ENCODE peak calls at places on chromosome 1, in nine cellular contexts. One of them, this sample, is unnamed.

GRCh38 chr1:2983706-2984398 is 37.4 kb upstream of the ACTRT2 start:
- DNase-seq in effector memory CD8-positive, alpha-beta T cell: no peak
- DNase-seq in iris pigment epithelial cell: no peak
- DNase-seq in stimulated activated CD8-positive, alpha-beta memory T cell treated with anti-CD3 and anti-CD28 coated beads, Interleukin-4, amount 100 ng/mL, for 1 hour: no peak
- DNase-seq in AG04449: no peak
- DNase-seq in activated CD4-positive, alpha-beta T cell treated with anti-CD3 and anti-CD28 coated beads, Interleukin-2, amount 50 U/mL, for 48 hours: no peak
- DNase-seq in body of pancreas: no peak
- DNase-seq in GM10248: no peak
- DNase-seq in tibial nerve: no peak
- DNase-seq in this sample: no peak

GRCh38 chr1:167138703-167139102 is 44.8 kb downstream of the STYXL2 start:
- DNase-seq in effector memory CD8-positive, alpha-beta T cell: no peak
- DNase-seq in iris pigment epithelial cell: no peak
- DNase-seq in stimulated activated CD8-positive, alpha-beta memory T cell treated with anti-CD3 and anti-CD28 coated beads, Interleukin-4, amount 100 ng/mL, for 1 hour: no peak
- DNase-seq in AG04449: no peak
- DNase-seq in activated CD4-positive, alpha-beta T cell treated with anti-CD3 and anti-CD28 coated beads, Interleukin-2, amount 50 U/mL, for 48 hours: no peak
- DNase-seq in body of pancreas: no peak
- DNase-seq in GM10248: no peak
- DNase-seq in tibial nerve: no peak
- DNase-seq in this sample: no peak

GRCh38 chr1:207619833-207620572 is 24.9 kb upstream of the CR1L start:
- DNase-seq in effector memory CD8-positive, alpha-beta T cell: peak
- DNase-seq in iris pigment epithelial cell: peak
- DNase-seq in stimulated activated CD8-positive, alpha-beta memory T cell treated with anti-CD3 and anti-CD28 coated beads, Interleukin-4, amount 100 ng/mL, for 1 hour: no peak
- DNase-seq in AG04449: no peak
- DNase-seq in activated CD4-positive, alpha-beta T cell treated with anti-CD3 and anti-CD28 coated beads, Interleukin-2, amount 50 U/mL, for 48 hours: no peak
- DNase-seq in body of pancreas: peak
- DNase-seq in GM10248: peak
- DNase-seq in tibial nerve: peak
- DNase-seq in this sample: peak

GRCh38 chr1:222064388-222065201 is 322.7 kb upstream of the DUSP10 start:
- DNase-seq in effector memory CD8-positive, alpha-beta T cell: no peak
- DNase-seq in iris pigment epithelial cell: peak
- DNase-seq in stimulated activated CD8-positive, alpha-beta memory T cell treated with anti-CD3 and anti-CD28 coated beads, Interleukin-4, amount 100 ng/mL, for 1 hour: no peak
- DNase-seq in AG04449: no peak
- DNase-seq in activated CD4-positive, alpha-beta T cell treated with anti-CD3 and anti-CD28 coated beads, Interleukin-2, amount 50 U/mL, for 48 hours: no peak
- DNase-seq in body of pancreas: no peak
- DNase-seq in GM10248: no peak
- DNase-seq in tibial nerve: no peak
- DNase-seq in this sample: no peak

GRCh38 chr1:225462714-225463574 is 35.1 kb upstream of the LBR start:
- DNase-seq in effector memory CD8-positive, alpha-beta T cell: no peak
- DNase-seq in iris pigment epithelial cell: no peak
- DNase-seq in stimulated activated CD8-positive, alpha-beta memory T cell treated with anti-CD3 and anti-CD28 coated beads, Interleukin-4, amount 100 ng/mL, for 1 hour: no peak
- DNase-seq in AG04449: no peak
- DNase-seq in activated CD4-positive, alpha-beta T cell treated with anti-CD3 and anti-CD28 coated beads, Interleukin-2, amount 50 U/mL, for 48 hours: no peak
- DNase-seq in body of pancreas: peak
- DNase-seq in GM10248: no peak
- DNase-seq in tibial nerve: no peak
- DNase-seq in this sample: peak

GRCh38 chr1:2304921-2305681 is 77.0 kb downstream of the SKI start:
- DNase-seq in effector memory CD8-positive, alpha-beta T cell: peak
- DNase-seq in iris pigment epithelial cell: no peak
- DNase-seq in stimulated activated CD8-positive, alpha-beta memory T cell treated with anti-CD3 and anti-CD28 coated beads, Interleukin-4, amount 100 ng/mL, for 1 hour: no peak
- DNase-seq in AG04449: no peak
- DNase-seq in activated CD4-positive, alpha-beta T cell treated with anti-CD3 and anti-CD28 coated beads, Interleukin-2, amount 50 U/mL, for 48 hours: no peak
- DNase-seq in body of pancreas: no peak
- DNase-seq in GM10248: no peak
- DNase-seq in tibial nerve: no peak
- DNase-seq in this sample: no peak

GRCh38 chr1:154567386-154568164 is at the start of gene CHRNB2:
- DNase-seq in effector memory CD8-positive, alpha-beta T cell: peak
- DNase-seq in iris pigment epithelial cell: peak
- DNase-seq in stimulated activated CD8-positive, alpha-beta memory T cell treated with anti-CD3 and anti-CD28 coated beads, Interleukin-4, amount 100 ng/mL, for 1 hour: peak
- DNase-seq in AG04449: no peak
- DNase-seq in activated CD4-positive, alpha-beta T cell treated with anti-CD3 and anti-CD28 coated beads, Interleukin-2, amount 50 U/mL, for 48 hours: peak
- DNase-seq in body of pancreas: peak
- DNase-seq in GM10248: peak
- DNase-seq in tibial nerve: peak
- DNase-seq in this sample: peak

GRCh38 chr1:66644331-66644730 is 107.9 kb upstream of the DYNLT5 start:
- DNase-seq in effector memory CD8-positive, alpha-beta T cell: no peak
- DNase-seq in iris pigment epithelial cell: no peak
- DNase-seq in stimulated activated CD8-positive, alpha-beta memory T cell treated with anti-CD3 and anti-CD28 coated beads, Interleukin-4, amount 100 ng/mL, for 1 hour: no peak
- DNase-seq in AG04449: no peak
- DNase-seq in activated CD4-positive, alpha-beta T cell treated with anti-CD3 and anti-CD28 coated beads, Interleukin-2, amount 50 U/mL, for 48 hours: no peak
- DNase-seq in body of pancreas: no peak
- DNase-seq in GM10248: no peak
- DNase-seq in tibial nerve: no peak
- DNase-seq in this sample: no peak

GRCh38 chr1:7540816-7541215 is 230.3 kb upstream of the VAMP3 start:
- DNase-seq in effector memory CD8-positive, alpha-beta T cell: no peak
- DNase-seq in iris pigment epithelial cell: no peak
- DNase-seq in stimulated activated CD8-positive, alpha-beta memory T cell treated with anti-CD3 and anti-CD28 coated beads, Interleukin-4, amount 100 ng/mL, for 1 hour: no peak
- DNase-seq in AG04449: no peak
- DNase-seq in activated CD4-positive, alpha-beta T cell treated with anti-CD3 and anti-CD28 coated beads, Interleukin-2, amount 50 U/mL, for 48 hours: no peak
- DNase-seq in body of pancreas: no peak
- DNase-seq in GM10248: no peak
- DNase-seq in tibial nerve: no peak
- DNase-seq in this sample: no peak

GRCh38 chr1:23664837-23665795 is 26.5 kb upstream of the RPL11 start:
- DNase-seq in effector memory CD8-positive, alpha-beta T cell: no peak
- DNase-seq in iris pigment epithelial cell: peak
- DNase-seq in stimulated activated CD8-positive, alpha-beta memory T cell treated with anti-CD3 and anti-CD28 coated beads, Interleukin-4, amount 100 ng/mL, for 1 hour: no peak
- DNase-seq in AG04449: no peak
- DNase-seq in activated CD4-positive, alpha-beta T cell treated with anti-CD3 and anti-CD28 coated beads, Interleukin-2, amount 50 U/mL, for 48 hours: peak
- DNase-seq in body of pancreas: no peak
- DNase-seq in GM10248: peak
- DNase-seq in tibial nerve: peak
- DNase-seq in this sample: peak

GRCh38 chr1:101365186-101365585 is 128.4 kb downstream of the S1PR1 start:
- DNase-seq in effector memory CD8-positive, alpha-beta T cell: no peak
- DNase-seq in iris pigment epithelial cell: peak
- DNase-seq in stimulated activated CD8-positive, alpha-beta memory T cell treated with anti-CD3 and anti-CD28 coated beads, Interleukin-4, amount 100 ng/mL, for 1 hour: no peak
- DNase-seq in AG04449: no peak
- DNase-seq in activated CD4-positive, alpha-beta T cell treated with anti-CD3 and anti-CD28 coated beads, Interleukin-2, amount 50 U/mL, for 48 hours: no peak
- DNase-seq in body of pancreas: no peak
- DNase-seq in GM10248: no peak
- DNase-seq in tibial nerve: no peak
- DNase-seq in this sample: no peak